ENCODE peak calls at places on chromosome 6, in five cellular contexts. One of them, this sample, is unnamed.

GRCh38 chr6:166486536-166486880 is 100.0 kb downstream of the RAMACL start:
- DNase-seq in endothelial cell: no peak
- DNase-seq in AG09319: no peak
- DNase-seq in cardiac fibroblast: no peak
- DNase-seq in IMR-90: no peak
- DNase-seq in this sample: no peak

GRCh38 chr6:16758163-16758975 is 2.9 kb downstream of the ATXN1 start:
- DNase-seq in endothelial cell: peak
- DNase-seq in AG09319: no peak
- DNase-seq in cardiac fibroblast: peak
- DNase-seq in IMR-90: no peak
- DNase-seq in this sample: peak

GRCh38 chr6:33199687-33200233 is 705 bp downstream of the RXRB start:
- DNase-seq in AG09319: no peak
- DNase-seq in endothelial cell: no peak
- DNase-seq in cardiac fibroblast: peak
- DNase-seq in IMR-90: peak
- DNase-seq in this sample: no peak

GRCh38 chr6:11532097-11532496 is 5.5 kb upstream of the TMEM170B start:
- DNase-seq in IMR-90: no peak
- DNase-seq in endothelial cell: no peak
- DNase-seq in AG09319: no peak
- DNase-seq in cardiac fibroblast: peak
- DNase-seq in this sample: no peak

GRCh38 chr6:53928641-53929339 is 134.0 kb downstream of the LRRC1 start:
- DNase-seq in cardiac fibroblast: peak
- DNase-seq in AG09319: no peak
- DNase-seq in endothelial cell: no peak
- DNase-seq in IMR-90: peak
- DNase-seq in this sample: no peak

GRCh38 chr6:17423018-17423417 is 29.6 kb downstream of the CAP2 start:
- DNase-seq in endothelial cell: no peak
- DNase-seq in AG09319: no peak
- DNase-seq in IMR-90: no peak
- DNase-seq in cardiac fibroblast: peak
- DNase-seq in this sample: no peak

GRCh38 chr6:147434508-147434907 is 74.0 kb upstream of the SAMD5 start:
- DNase-seq in cardiac fibroblast: no peak
- DNase-seq in endothelial cell: no peak
- DNase-seq in IMR-90: peak
- DNase-seq in AG09319: no peak
- DNase-seq in this sample: no peak

GRCh38 chr6:45911691-45912090 is 104.0 kb downstream of the CLIC5 start:
- DNase-seq in cardiac fibroblast: no peak
- DNase-seq in AG09319: no peak
- DNase-seq in IMR-90: no peak
- DNase-seq in endothelial cell: no peak
- DNase-seq in this sample: no peak

GRCh38 chr6:37904590-37904989 is 85.1 kb downstream of the ZFAND3 start:
- DNase-seq in AG09319: no peak
- DNase-seq in endothelial cell: no peak
- DNase-seq in cardiac fibroblast: no peak
- DNase-seq in IMR-90: no peak
- DNase-seq in this sample: no peak

GRCh38 chr6:106496791-106497190 is 132.5 kb downstream of the RTN4IP1 start:
- DNase-seq in IMR-90: no peak
- DNase-seq in endothelial cell: no peak
- DNase-seq in cardiac fibroblast: no peak
- DNase-seq in AG09319: no peak
- DNase-seq in this sample: no peak

GRCh38 chr6:137241481-137242011 is 22.4 kb upstream of the IFNGR1 start:
- DNase-seq in AG09319: no peak
- DNase-seq in IMR-90: peak
- DNase-seq in cardiac fibroblast: peak
- DNase-seq in endothelial cell: no peak
- DNase-seq in this sample: no peak

GRCh38 chr6:24974182-24975171 is 38.7 kb upstream of the RIPOR2 start:
- DNase-seq in AG09319: no peak
- DNase-seq in cardiac fibroblast: no peak
- DNase-seq in endothelial cell: no peak
- DNase-seq in IMR-90: no peak
- DNase-seq in this sample: no peak

GRCh38 chr6:159833556-159833955 is 33.5 kb downstream of the PNLDC1 start:
- DNase-seq in cardiac fibroblast: peak
- DNase-seq in AG09319: no peak
- DNase-seq in IMR-90: peak
- DNase-seq in endothelial cell: no peak
- DNase-seq in this sample: no peak

GRCh38 chr6:16402501-16402900 is 164.1 kb downstream of the GMPR start:
- DNase-seq in IMR-90: no peak
- DNase-seq in cardiac fibroblast: peak
- DNase-seq in AG09319: no peak
- DNase-seq in endothelial cell: no peak
- DNase-seq in this sample: no peak

GRCh38 chr6:52893803-52894202 is 15.7 kb downstream of the GSTA3 start:
- DNase-seq in IMR-90: no peak
- DNase-seq in AG09319: no peak
- DNase-seq in endothelial cell: no peak
- DNase-seq in cardiac fibroblast: no peak
- DNase-seq in this sample: no peak

GRCh38 chr6:4125933-4126864 is 9.2 kb downstream of the ECI2 start:
- DNase-seq in endothelial cell: no peak
- DNase-seq in AG09319: peak
- DNase-seq in IMR-90: peak
- DNase-seq in cardiac fibroblast: peak
- DNase-seq in this sample: no peak

GRCh38 chr6:150373260-150373701 is 4.5 kb downstream of the IYD start:
- DNase-seq in IMR-90: no peak
- DNase-seq in AG09319: no peak
- DNase-seq in endothelial cell: no peak
- DNase-seq in cardiac fibroblast: peak
- DNase-seq in this sample: no peak

GRCh38 chr6:151765444-151765886 is 42.0 kb upstream of the ESR1 start:
- DNase-seq in endothelial cell: peak
- DNase-seq in IMR-90: peak
- DNase-seq in cardiac fibroblast: peak
- DNase-seq in AG09319: peak
- DNase-seq in this sample: peak

GRCh38 chr6:55141611-55142010 is 32.7 kb upstream of the HCRTR2 start:
- DNase-seq in endothelial cell: no peak
- DNase-seq in cardiac fibroblast: no peak
- DNase-seq in AG09319: no peak
- DNase-seq in IMR-90: peak
- DNase-seq in this sample: no peak

GRCh38 chr6:132693478-132693877 is 20.4 kb downstream of the VNN1 start:
- DNase-seq in cardiac fibroblast: peak
- DNase-seq in endothelial cell: no peak
- DNase-seq in IMR-90: peak
- DNase-seq in AG09319: no peak
- DNase-seq in this sample: no peak

GRCh38 chr6:128573036-128573435 is 52.6 kb upstream of the PTPRK start:
- DNase-seq in endothelial cell: no peak
- DNase-seq in AG09319: no peak
- DNase-seq in IMR-90: no peak
- DNase-seq in cardiac fibroblast: no peak
- DNase-seq in this sample: no peak

GRCh38 chr6:100612101-100612500 is 147.4 kb upstream of the SIM1 start:
- DNase-seq in cardiac fibroblast: no peak
- DNase-seq in AG09319: no peak
- DNase-seq in endothelial cell: no peak
- DNase-seq in IMR-90: no peak
- DNase-seq in this sample: no peak

GRCh38 chr6:168570211-168570610 is 129.2 kb downstream of the SMOC2 start:
- DNase-seq in cardiac fibroblast: no peak
- DNase-seq in IMR-90: no peak
- DNase-seq in AG09319: no peak
- DNase-seq in endothelial cell: no peak
- DNase-seq in this sample: no peak

GRCh38 chr6:146598785-146599405 is at the start of gene ADGB:
- DNase-seq in IMR-90: peak
- DNase-seq in AG09319: peak
- DNase-seq in endothelial cell: peak
- DNase-seq in cardiac fibroblast: peak
- DNase-seq in this sample: peak

GRCh38 chr6:165663283-165663735 is 268 bp upstream of the PDE10A start:
- DNase-seq in AG09319: no peak
- DNase-seq in endothelial cell: peak
- DNase-seq in IMR-90: peak
- DNase-seq in cardiac fibroblast: peak
- DNase-seq in this sample: peak

GRCh38 chr6:17173071-17173470 is 71.2 kb downstream of the STMND1 start:
- DNase-seq in AG09319: no peak
- DNase-seq in endothelial cell: no peak
- DNase-seq in IMR-90: peak
- DNase-seq in cardiac fibroblast: no peak
- DNase-seq in this sample: no peak

GRCh38 chr6:140855520-140855919 is 1277.2 kb upstream of the GJE1 start:
- DNase-seq in cardiac fibroblast: no peak
- DNase-seq in AG09319: no peak
- DNase-seq in IMR-90: peak
- DNase-seq in endothelial cell: no peak
- DNase-seq in this sample: no peak

GRCh38 chr6:15962449-15962764 is 166.5 kb upstream of the MYLIP start:
- DNase-seq in cardiac fibroblast: peak
- DNase-seq in IMR-90: peak
- DNase-seq in AG09319: peak
- DNase-seq in endothelial cell: peak
- DNase-seq in this sample: no peak

GRCh38 chr6:155894262-155894661 is 438.6 kb upstream of the NOX3 start:
- DNase-seq in cardiac fibroblast: no peak
- DNase-seq in IMR-90: no peak
- DNase-seq in AG09319: no peak
- DNase-seq in endothelial cell: no peak
- DNase-seq in this sample: no peak

GRCh38 chr6:158584236-158584651 is 24.4 kb downstream of the TMEM181 start:
- DNase-seq in endothelial cell: no peak
- DNase-seq in AG09319: no peak
- DNase-seq in cardiac fibroblast: peak
- DNase-seq in IMR-90: no peak
- DNase-seq in this sample: no peak

GRCh38 chr6:113352029-113352801 is 504.9 kb upstream of the MARCKS start:
- DNase-seq in AG09319: no peak
- DNase-seq in endothelial cell: no peak
- DNase-seq in cardiac fibroblast: peak
- DNase-seq in IMR-90: peak
- DNase-seq in this sample: no peak

GRCh38 chr6:105428342-105428957 is 25.6 kb upstream of the PREP start:
- DNase-seq in endothelial cell: no peak
- DNase-seq in cardiac fibroblast: peak
- DNase-seq in AG09319: no peak
- DNase-seq in IMR-90: peak
- DNase-seq in this sample: no peak

GRCh38 chr6:120514544-120514943 is 819.7 kb downstream of the TBC1D32 start:
- DNase-seq in IMR-90: no peak
- DNase-seq in endothelial cell: no peak
- DNase-seq in AG09319: no peak
- DNase-seq in cardiac fibroblast: no peak
- DNase-seq in this sample: no peak

GRCh38 chr6:137846772-137847313 is 20.2 kb upstream of the TNFAIP3 start:
- DNase-seq in cardiac fibroblast: no peak
- DNase-seq in IMR-90: no peak
- DNase-seq in endothelial cell: no peak
- DNase-seq in AG09319: no peak
- DNase-seq in this sample: no peak

GRCh38 chr6:68240731-68241130 is 394.4 kb upstream of the ADGRB3 start:
- DNase-seq in endothelial cell: no peak
- DNase-seq in IMR-90: no peak
- DNase-seq in cardiac fibroblast: no peak
- DNase-seq in AG09319: no peak
- DNase-seq in this sample: no peak

GRCh38 chr6:90442366-90442765 is 144.5 kb downstream of the MAP3K7 start:
- DNase-seq in AG09319: no peak
- DNase-seq in endothelial cell: no peak
- DNase-seq in cardiac fibroblast: peak
- DNase-seq in IMR-90: peak
- DNase-seq in this sample: no peak

GRCh38 chr6:149128489-149129145 is 188.9 kb upstream of the TAB2 start:
- DNase-seq in cardiac fibroblast: no peak
- DNase-seq in IMR-90: no peak
- DNase-seq in endothelial cell: no peak
- DNase-seq in AG09319: no peak
- DNase-seq in this sample: no peak

GRCh38 chr6:73513496-73513854 is 7.4 kb downstream of the EEF1A1 start:
- DNase-seq in cardiac fibroblast: no peak
- DNase-seq in AG09319: no peak
- DNase-seq in endothelial cell: no peak
- DNase-seq in IMR-90: peak
- DNase-seq in this sample: no peak

GRCh38 chr6:108942556-108943492 is 94.6 kb downstream of the ARMC2 start:
- DNase-seq in endothelial cell: peak
- DNase-seq in AG09319: no peak
- DNase-seq in IMR-90: no peak
- DNase-seq in cardiac fibroblast: no peak
- DNase-seq in this sample: no peak